ENCODE peak calls at places on chromosomes 5 and 9, in eight cellular contexts. One of them, this sample, is unnamed.

GRCh38 chr5:178577944-178578343 is 12.2 kb downstream of the COL23A1 start:
- DNase-seq in hepatocyte: no peak
- DNase-seq in HCT116: no peak
- DNase-seq in neural progenitor cell: no peak
- DNase-seq in OCI-LY7: no peak
- DNase-seq in SK-N-SH: no peak
- DNase-seq in PC-3: no peak
- DNase-seq in MM.1S: no peak
- DNase-seq in this sample: no peak

GRCh38 chr5:169545762-169546161 is 37.8 kb upstream of the SPDL1 start:
- DNase-seq in OCI-LY7: no peak
- DNase-seq in HCT116: no peak
- DNase-seq in hepatocyte: no peak
- DNase-seq in PC-3: peak
- DNase-seq in SK-N-SH: no peak
- DNase-seq in MM.1S: no peak
- DNase-seq in neural progenitor cell: no peak
- DNase-seq in this sample: no peak

GRCh38 chr9:32394381-32395049 is 10.1 kb downstream of the ACO1 start:
- DNase-seq in MM.1S: no peak
- DNase-seq in PC-3: peak
- DNase-seq in OCI-LY7: no peak
- DNase-seq in hepatocyte: no peak
- DNase-seq in HCT116: no peak
- DNase-seq in neural progenitor cell: no peak
- DNase-seq in SK-N-SH: no peak
- DNase-seq in this sample: no peak

GRCh38 chr9:123246534-123246933 is 21.9 kb downstream of the STRBP start:
- DNase-seq in HCT116: no peak
- DNase-seq in OCI-LY7: no peak
- DNase-seq in hepatocyte: no peak
- DNase-seq in PC-3: peak
- DNase-seq in neural progenitor cell: no peak
- DNase-seq in SK-N-SH: no peak
- DNase-seq in MM.1S: no peak
- DNase-seq in this sample: no peak

GRCh38 chr5:96344678-96345612 is 88.1 kb downstream of the PCSK1 start:
- DNase-seq in PC-3: peak
- DNase-seq in MM.1S: peak
- DNase-seq in hepatocyte: peak
- DNase-seq in neural progenitor cell: peak
- DNase-seq in OCI-LY7: peak
- DNase-seq in HCT116: peak
- DNase-seq in SK-N-SH: peak
- DNase-seq in this sample: peak

GRCh38 chr9:36730414-36730813 is 157.7 kb downstream of the MELK start:
- DNase-seq in neural progenitor cell: no peak
- DNase-seq in hepatocyte: no peak
- DNase-seq in OCI-LY7: no peak
- DNase-seq in SK-N-SH: no peak
- DNase-seq in HCT116: no peak
- DNase-seq in MM.1S: no peak
- DNase-seq in PC-3: no peak
- DNase-seq in this sample: no peak

GRCh38 chr5:151703227-151703626 is 16.5 kb upstream of the SPARC start:
- DNase-seq in OCI-LY7: no peak
- DNase-seq in neural progenitor cell: no peak
- DNase-seq in HCT116: no peak
- DNase-seq in hepatocyte: no peak
- DNase-seq in PC-3: no peak
- DNase-seq in MM.1S: peak
- DNase-seq in SK-N-SH: peak
- DNase-seq in this sample: no peak

GRCh38 chr5:4188704-4189103 is 593.1 kb downstream of the IRX1 start:
- DNase-seq in PC-3: no peak
- DNase-seq in SK-N-SH: no peak
- DNase-seq in neural progenitor cell: no peak
- DNase-seq in MM.1S: no peak
- DNase-seq in HCT116: no peak
- DNase-seq in OCI-LY7: no peak
- DNase-seq in hepatocyte: no peak
- DNase-seq in this sample: no peak

GRCh38 chr9:4933861-4934260 is 51.2 kb upstream of the JAK2 start:
- DNase-seq in MM.1S: no peak
- DNase-seq in SK-N-SH: no peak
- DNase-seq in HCT116: no peak
- DNase-seq in OCI-LY7: no peak
- DNase-seq in neural progenitor cell: no peak
- DNase-seq in PC-3: no peak
- DNase-seq in hepatocyte: no peak
- DNase-seq in this sample: no peak

GRCh38 chr5:11387382-11387781 is 516.9 kb downstream of the CTNND2 start:
- DNase-seq in neural progenitor cell: no peak
- DNase-seq in SK-N-SH: no peak
- DNase-seq in PC-3: no peak
- DNase-seq in OCI-LY7: no peak
- DNase-seq in hepatocyte: no peak
- DNase-seq in MM.1S: no peak
- DNase-seq in HCT116: no peak
- DNase-seq in this sample: no peak

GRCh38 chr9:136311433-136312375 is 7.8 kb upstream of the CCDC187 start:
- DNase-seq in SK-N-SH: no peak
- DNase-seq in MM.1S: peak
- DNase-seq in OCI-LY7: no peak
- DNase-seq in hepatocyte: peak
- DNase-seq in neural progenitor cell: no peak
- DNase-seq in HCT116: peak
- DNase-seq in PC-3: peak
- DNase-seq in this sample: no peak

GRCh38 chr9:5698810-5699556 is 70.1 kb downstream of the RIC1 start:
- DNase-seq in HCT116: no peak
- DNase-seq in SK-N-SH: no peak
- DNase-seq in OCI-LY7: no peak
- DNase-seq in PC-3: peak
- DNase-seq in MM.1S: no peak
- DNase-seq in hepatocyte: no peak
- DNase-seq in neural progenitor cell: no peak
- DNase-seq in this sample: no peak

GRCh38 chr5:53076014-53076413 is 33.5 kb downstream of the MOCS2 start:
- DNase-seq in MM.1S: no peak
- DNase-seq in hepatocyte: no peak
- DNase-seq in OCI-LY7: no peak
- DNase-seq in SK-N-SH: no peak
- DNase-seq in PC-3: no peak
- DNase-seq in neural progenitor cell: no peak
- DNase-seq in HCT116: no peak
- DNase-seq in this sample: no peak

GRCh38 chr5:143352691-143353090 is 50.8 kb downstream of the NR3C1 start:
- DNase-seq in HCT116: no peak
- DNase-seq in SK-N-SH: no peak
- DNase-seq in neural progenitor cell: no peak
- DNase-seq in OCI-LY7: no peak
- DNase-seq in hepatocyte: no peak
- DNase-seq in PC-3: no peak
- DNase-seq in MM.1S: peak
- DNase-seq in this sample: no peak

GRCh38 chr5:83608122-83608521 is 112.5 kb downstream of the HAPLN1 start:
- DNase-seq in PC-3: peak
- DNase-seq in OCI-LY7: peak
- DNase-seq in hepatocyte: peak
- DNase-seq in neural progenitor cell: peak
- DNase-seq in HCT116: peak
- DNase-seq in MM.1S: peak
- DNase-seq in SK-N-SH: peak
- DNase-seq in this sample: peak

GRCh38 chr5:106827061-106827460 is 843.7 kb downstream of the EFNA5 start:
- DNase-seq in PC-3: no peak
- DNase-seq in SK-N-SH: no peak
- DNase-seq in neural progenitor cell: no peak
- DNase-seq in hepatocyte: peak
- DNase-seq in MM.1S: no peak
- DNase-seq in OCI-LY7: no peak
- DNase-seq in HCT116: no peak
- DNase-seq in this sample: no peak

GRCh38 chr5:135702191-135702590 is 123.4 kb upstream of the CXCL14 start:
- DNase-seq in PC-3: no peak
- DNase-seq in OCI-LY7: no peak
- DNase-seq in SK-N-SH: no peak
- DNase-seq in HCT116: no peak
- DNase-seq in MM.1S: no peak
- DNase-seq in neural progenitor cell: no peak
- DNase-seq in hepatocyte: no peak
- DNase-seq in this sample: no peak

GRCh38 chr5:33180900-33181299 is 259.9 kb upstream of the TARS1 start:
- DNase-seq in hepatocyte: no peak
- DNase-seq in HCT116: peak
- DNase-seq in PC-3: peak
- DNase-seq in SK-N-SH: no peak
- DNase-seq in neural progenitor cell: peak
- DNase-seq in MM.1S: no peak
- DNase-seq in OCI-LY7: no peak
- DNase-seq in this sample: peak
- TF ChIP-seq CTCF in hepatocyte: peak
- TF ChIP-seq CTCF in HCT116: peak
- TF ChIP-seq CTCF in PC-3: peak
- TF ChIP-seq CTCF in SK-N-SH: peak
- TF ChIP-seq CTCF in neural progenitor cell: peak
- TF ChIP-seq CTCF in MM.1S: no peak
- TF ChIP-seq CTCF in OCI-LY7: peak
- TF ChIP-seq CTCF in this sample: peak

DNA sequence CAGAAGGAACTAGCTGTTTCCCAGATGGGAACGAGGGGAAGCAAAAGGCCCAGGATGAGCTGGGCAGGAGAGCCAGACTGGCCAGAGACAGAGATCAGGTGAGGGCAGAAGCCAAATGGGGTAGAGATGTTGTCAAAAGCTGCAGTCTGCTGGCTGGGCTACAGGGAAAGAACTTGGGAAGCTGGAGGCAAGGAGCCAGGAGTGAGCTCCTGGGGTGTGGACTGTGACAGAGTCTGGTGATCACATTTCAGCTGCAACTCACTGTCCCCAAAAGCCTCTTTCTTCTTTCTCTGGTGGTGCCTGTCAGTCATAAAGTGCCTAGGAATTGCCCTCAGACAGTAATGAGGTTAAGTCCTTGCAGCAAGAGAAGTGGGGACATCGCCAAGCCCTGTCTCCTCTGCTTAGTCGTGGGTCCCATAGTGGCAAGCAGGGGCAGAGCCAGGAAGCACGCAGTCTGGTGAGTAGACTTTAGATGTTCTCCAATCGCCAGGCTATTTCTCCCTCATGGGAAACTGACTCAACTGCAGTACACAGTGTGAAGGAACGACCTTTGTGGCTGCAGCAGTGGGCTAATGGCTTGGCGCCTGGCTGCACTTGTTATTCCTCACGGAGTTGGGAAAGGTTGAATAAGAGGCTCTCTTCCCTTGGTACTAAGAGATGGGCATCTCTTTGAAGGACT is 2.5 kb upstream of the FSD1L start:
- DNase-seq in HCT116: no peak
- DNase-seq in SK-N-SH: no peak
- DNase-seq in OCI-LY7: no peak
- DNase-seq in MM.1S: no peak
- DNase-seq in hepatocyte: no peak
- DNase-seq in PC-3: no peak
- DNase-seq in neural progenitor cell: no peak
- DNase-seq in this sample: no peak
- H2AFZ ChIP-seq in HCT116: no peak
- H2AFZ ChIP-seq in SK-N-SH: no peak
- H2AFZ ChIP-seq in OCI-LY7: no peak
- H2AFZ ChIP-seq in MM.1S: no peak
- H2AFZ ChIP-seq in hepatocyte: no peak
- H2AFZ ChIP-seq in PC-3: no peak
- H2AFZ ChIP-seq in neural progenitor cell: peak
- H2AFZ ChIP-seq in this sample: peak

GRCh38 chr5:157215826-157216167 is 35.2 kb downstream of the ITK start:
- DNase-seq in neural progenitor cell: no peak
- DNase-seq in HCT116: no peak
- DNase-seq in hepatocyte: no peak
- DNase-seq in PC-3: no peak
- DNase-seq in OCI-LY7: no peak
- DNase-seq in SK-N-SH: no peak
- DNase-seq in MM.1S: no peak
- DNase-seq in this sample: no peak

GRCh38 chr5:157216395-157217142 is 35.9 kb downstream of the ITK start:
- DNase-seq in OCI-LY7: no peak
- DNase-seq in MM.1S: no peak
- DNase-seq in HCT116: no peak
- DNase-seq in SK-N-SH: no peak
- DNase-seq in neural progenitor cell: no peak
- DNase-seq in hepatocyte: no peak
- DNase-seq in PC-3: no peak
- DNase-seq in this sample: no peak

GRCh38 chr5:157214399-157214798 is 33.8 kb downstream of the ITK start:
- DNase-seq in PC-3: no peak
- DNase-seq in MM.1S: no peak
- DNase-seq in OCI-LY7: no peak
- DNase-seq in hepatocyte: no peak
- DNase-seq in neural progenitor cell: no peak
- DNase-seq in HCT116: no peak
- DNase-seq in SK-N-SH: no peak
- DNase-seq in this sample: no peak

GRCh38 chr5:157213527-157214243 is 33.0 kb downstream of the ITK start:
- DNase-seq in SK-N-SH: no peak
- DNase-seq in neural progenitor cell: no peak
- DNase-seq in hepatocyte: no peak
- DNase-seq in MM.1S: no peak
- DNase-seq in HCT116: no peak
- DNase-seq in PC-3: no peak
- DNase-seq in OCI-LY7: no peak
- DNase-seq in this sample: no peak

GRCh38 chr5:157215143-157215825 is 34.6 kb downstream of the ITK start:
- DNase-seq in OCI-LY7: no peak
- DNase-seq in SK-N-SH: no peak
- DNase-seq in neural progenitor cell: no peak
- DNase-seq in hepatocyte: no peak
- DNase-seq in PC-3: no peak
- DNase-seq in MM.1S: no peak
- DNase-seq in HCT116: no peak
- DNase-seq in this sample: no peak
- TF ChIP-seq EZH2phosphoT487 in OCI-LY7: no peak
- TF ChIP-seq EZH2phosphoT487 in SK-N-SH: no peak
- TF ChIP-seq EZH2phosphoT487 in neural progenitor cell: no peak
- TF ChIP-seq EZH2phosphoT487 in hepatocyte: no peak
- TF ChIP-seq EZH2phosphoT487 in PC-3: no peak
- TF ChIP-seq EZH2phosphoT487 in MM.1S: no peak
- TF ChIP-seq EZH2phosphoT487 in HCT116: no peak
- TF ChIP-seq EZH2phosphoT487 in this sample: no peak

DNA sequence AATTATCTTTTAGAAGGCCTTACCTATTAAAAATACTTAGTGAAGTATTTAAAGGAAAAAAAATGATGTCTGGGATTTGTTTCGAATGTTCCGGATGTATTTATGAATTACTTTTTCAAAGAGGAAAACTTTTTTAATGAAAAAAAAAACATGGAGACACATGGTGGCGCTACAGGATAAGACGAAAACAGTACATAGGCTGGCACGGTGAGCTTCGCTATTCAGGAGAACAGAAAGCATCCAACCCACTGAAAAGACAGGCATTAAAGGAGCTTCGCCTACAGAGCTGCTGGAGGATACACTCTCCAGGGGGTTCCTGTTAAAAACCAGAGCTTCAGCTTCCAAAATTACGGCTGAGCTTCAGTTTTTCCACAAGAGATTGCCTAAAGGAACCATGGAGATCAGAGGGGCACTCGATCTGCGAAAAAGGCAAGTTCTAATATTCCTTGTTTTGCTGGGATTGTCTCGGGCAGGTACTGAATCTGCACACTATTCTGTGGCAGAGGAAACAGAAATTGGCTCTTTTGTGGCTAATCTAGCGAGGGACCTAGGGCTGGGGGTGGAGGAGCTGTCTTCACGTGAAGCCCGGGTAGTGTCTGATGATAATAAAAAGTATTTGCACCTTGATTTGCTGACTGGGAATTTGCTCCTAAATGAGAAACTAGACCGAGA is at the start of gene PCDHB14:
- DNase-seq in neural progenitor cell: peak
- DNase-seq in HCT116: peak
- DNase-seq in PC-3: peak
- DNase-seq in OCI-LY7: peak
- DNase-seq in SK-N-SH: peak
- DNase-seq in MM.1S: peak
- DNase-seq in hepatocyte: peak
- DNase-seq in this sample: peak
- TF ChIP-seq CTCF in neural progenitor cell: peak
- TF ChIP-seq CTCF in HCT116: peak
- TF ChIP-seq CTCF in PC-3: peak
- TF ChIP-seq CTCF in OCI-LY7: peak
- TF ChIP-seq CTCF in SK-N-SH: peak
- TF ChIP-seq CTCF in MM.1S: peak
- TF ChIP-seq CTCF in hepatocyte: no peak
- TF ChIP-seq CTCF in this sample: peak

This sample was measured in GM23338.